ENCODE peak calls at places on chromosomes 2 and 18, in eight cellular contexts. K is HFF-Myc; I is stimulated activated CD4-positive, alpha-beta T cell treated with anti-CD3 and anti-CD28 coated beads, Interleukin-1b, Interleukin-23, amount 100 ng/mL, for 24 hours; T is H1; P is activated naive CD8-positive, alpha-beta T cell treated with anti-CD3 and anti-CD28 coated beads for 36 hours; V is HS-5; Q is stimulated activated CD8-positive, alpha-beta memory T cell treated with anti-CD3 and anti-CD28 coated beads, Interleukin-7, amount 100 ng/mL, for 24 hours; O is HuH-7.5. B is an unnamed sample.

GRCh38 chr2:151959203-151959602 is 131.0 kb upstream of the ARL5A start:
- DNase-seq in K (no peak), I (no peak), T (no peak), P (no peak), V (no peak), Q (no peak), O (no peak), B (no peak)

GRCh38 chr2:137467246-137467862 is 496.9 kb upstream of the HNMT start:
- DNase-seq in K (peak; percentile 69), I (no peak), T (peak; percentile 3), P (peak; percentile 4), V (peak; percentile 36), Q (no peak), O (peak; percentile 13), B (no peak)

GRCh38 chr2:45218931-45219339 is 209.7 kb upstream of the SIX2 start:
- DNase-seq in K (no peak), I (no peak), T (no peak), P (no peak), V (no peak), Q (no peak), O (peak; percentile 34), B (no peak)

GRCh38 chr2:9970386-9971044 is 19.0 kb downstream of the GRHL1 start:
- DNase-seq in K (no peak), I (no peak), T (no peak), P (no peak), V (no peak), Q (no peak), O (no peak), B (no peak)

GRCh38 chr2:121363632-121364420 is 78.8 kb upstream of the TFCP2L1 start:
- DNase-seq in K (no peak), I (no peak), T (no peak), P (no peak), V (no peak), Q (no peak), O (no peak), B (no peak)

GRCh38 chr2:51368250-51368649 is 336.3 kb upstream of the NRXN1 start:
- DNase-seq in K (no peak), I (no peak), T (no peak), P (no peak), V (no peak), Q (no peak), O (no peak), B (no peak)

GRCh38 chr2:144240656-144241339 is 279.1 kb downstream of the ZEB2 start:
- DNase-seq in K (no peak), I (no peak), T (no peak), P (no peak), V (no peak), Q (no peak), O (no peak), B (no peak)

GRCh38 chr2:197328461-197328860 is 17.9 kb upstream of the ANKRD44 start:
- DNase-seq in K (no peak), I (no peak), T (no peak), P (no peak), V (no peak), Q (no peak), O (no peak), B (no peak)

GRCh38 chr2:73987948-73988700 is 3.4 kb downstream of the TET3 start:
- DNase-seq in K (no peak), I (no peak), T (no peak), P (no peak), V (no peak), Q (no peak), O (no peak), B (no peak)

GRCh38 chr18:8982416-8983183 is 119.9 kb upstream of the NDUFV2 start:
- DNase-seq in K (peak; percentile 89), I (no peak), T (no peak), P (no peak), V (no peak), Q (no peak), O (peak; percentile 40), B (no peak)

GRCh38 chr2:98764499-98764898 is 33.6 kb upstream of the MGAT4A start:
- DNase-seq in K (no peak), I (no peak), T (no peak), P (no peak), V (no peak), Q (no peak), O (no peak), B (no peak)

GRCh38 chr18:4125246-4125938 is 329.7 kb downstream of the DLGAP1 start:
- DNase-seq in K (no peak), I (no peak), T (no peak), P (no peak), V (peak; percentile 19), Q (no peak), O (no peak), B (no peak)

GRCh38 chr2:216343221-216343985 is 28.9 kb downstream of the MARCHF4 start:
- DNase-seq in K (no peak), I (no peak), T (no peak), P (no peak), V (no peak), Q (no peak), O (no peak), B (no peak)

GRCh38 chr2:231176061-231176460 is 22.4 kb upstream of the ARMC9 start:
- DNase-seq in K (no peak), I (no peak), T (no peak), P (no peak), V (no peak), Q (no peak), O (no peak), B (no peak)

GRCh38 chr2:134139615-134140014 is 114.3 kb upstream of the MGAT5 start:
- DNase-seq in K (no peak), I (no peak), T (no peak), P (no peak), V (no peak), Q (no peak), O (no peak), B (no peak)

GRCh38 chr2:70995227-70995729 is 605 bp upstream of the TEX261 start:
- DNase-seq in K (peak; percentile 16), I (no peak), T (no peak), P (peak; percentile 44), V (no peak), Q (no peak), O (peak; percentile 75), B (peak; percentile 48)

GRCh38 chr2:212903413-212903812 is 248.0 kb downstream of the IKZF2 start:
- DNase-seq in K (no peak), I (no peak), T (no peak), P (no peak), V (no peak), Q (no peak), O (no peak), B (no peak)

GRCh38 chr2:33242845-33243244 is 233.6 kb upstream of the RASGRP3 start:
- DNase-seq in K (no peak), I (no peak), T (no peak), P (no peak), V (no peak), Q (no peak), O (no peak), B (no peak)

GRCh38 chr2:25692143-25692542 is 18.8 kb upstream of the DTNB start:
- DNase-seq in K (no peak), I (no peak), T (no peak), P (no peak), V (no peak), Q (no peak), O (no peak), B (no peak)

GRCh38 chr2:229798446-229799147 is 84.2 kb upstream of the DNER start:
- DNase-seq in K (no peak), I (no peak), T (no peak), P (no peak), V (no peak), Q (no peak), O (no peak), B (no peak)

GRCh38 chr18:57469884-57470283 is 34.7 kb downstream of the ONECUT2 start:
- DNase-seq in K (no peak), I (no peak), T (no peak), P (no peak), V (no peak), Q (no peak), O (no peak), B (no peak)

GRCh38 chr2:77296791-77297190 is 225.4 kb downstream of the LRRTM4 start:
- DNase-seq in K (no peak), I (no peak), T (no peak), P (no peak), V (no peak), Q (no peak), O (no peak), B (no peak)

GRCh38 chr2:218033208-218033589 is 30.4 kb upstream of the TNS1 start:
- DNase-seq in K (no peak), I (no peak), T (no peak), P (no peak), V (no peak), Q (no peak), O (no peak), B (no peak)

GRCh38 chr2:217897816-217898806 is 104.7 kb downstream of the TNS1 start:
- DNase-seq in K (no peak), I (no peak), T (no peak), P (no peak), V (no peak), Q (no peak), O (no peak), B (no peak)

B was measured in activated CD4-positive, alpha-beta T cell treated with anti-CD3 and anti-CD28 coated beads, Interleukin-2, amount 50 U/mL, for 4 hours.